ENCODE peak calls at places on chromosomes 6 and 20, in eight cellular contexts. Y is endothelial cell; X is nephron progenitor cell; R is stimulated activated CD4-positive, alpha-beta T cell treated with anti-CD3 and anti-CD28 coated beads, Interleukin-4, amount 100 ng/mL, for 48 hours; C is heart right ventricle; F is psoas muscle; W is ELR; E is EL. H is an unnamed sample.

GRCh38 chr6:106918128-106918527 is 56.4 kb downstream of the CD24 start:
- DNase-seq in E (no peak), X (no peak), Y (no peak), R (no peak), W (no peak), C (no peak), F (no peak), H (no peak)

GRCh38 chr6:79250107-79250514 is 15.6 kb upstream of the HMGN3 start:
- DNase-seq in X (no peak), E (no peak), W (peak; percentile 5), F (no peak), C (no peak), Y (no peak), R (no peak), H (no peak)

GRCh38 chr20:55103188-55103587 is 627.8 kb downstream of the DOK5 start:
- DNase-seq in Y (no peak), X (no peak), F (no peak), C (no peak), E (no peak), W (no peak), R (no peak), H (no peak)

GRCh38 chr6:152089992-152090391 is 282.5 kb downstream of the ESR1 start:
- DNase-seq in W (peak; percentile 82), E (peak; percentile 85), C (peak; percentile 11), F (peak; percentile 66), R (no peak), X (no peak), Y (no peak), H (no peak)

GRCh38 chr20:1204061-1204460 is 807 bp downstream of the C20orf202 start:
- DNase-seq in F (no peak), W (no peak), Y (no peak), E (no peak), R (no peak), X (no peak), C (no peak), H (no peak)

GRCh38 chr6:144633886-144634285 is 348.8 kb downstream of the UTRN start:
- DNase-seq in E (no peak), W (no peak), C (no peak), R (no peak), Y (no peak), F (no peak), X (no peak), H (no peak)

GRCh38 chr6:27503436-27504030 is 30.6 kb upstream of the ZNF184 start:
- DNase-seq in F (peak; percentile 68), X (peak; percentile 85), E (peak; percentile 75), W (peak; percentile 75), R (peak; percentile 86), C (peak; percentile 64), Y (peak; percentile 78), H (peak; percentile 84)

GRCh38 chr6:42131531-42131930 is 10.9 kb downstream of the C6orf132 start:
- DNase-seq in F (no peak), Y (no peak), E (peak; percentile 82), X (no peak), R (no peak), W (peak; percentile 90), C (no peak), H (no peak)

GRCh38 chr6:1962201-1962600 is 283.2 kb downstream of the GMDS start:
- DNase-seq in E (peak; percentile 7), X (no peak), W (peak; percentile 10), C (no peak), F (no peak), R (no peak), Y (no peak), H (no peak)

H was measured in retina.